ENCODE peak calls at places on chromosomes 7 and 10, in five cellular contexts. One of them, this sample, is unnamed.

GRCh38 chr7:17506090-17506489 is 207.6 kb downstream of the AHR start:
- DNase-seq in epithelial cell of esophagus: no peak
- DNase-seq in heart right ventricle: no peak
- DNase-seq in psoas muscle: no peak
- DNase-seq in hepatocyte: peak; percentile 46
- DNase-seq in this sample: no peak

GRCh38 chr10:52313350-52314006 is 603 bp upstream of the DKK1 start:
- DNase-seq in heart right ventricle: no peak
- DNase-seq in hepatocyte: peak; percentile 17
- DNase-seq in psoas muscle: peak; percentile 28
- DNase-seq in epithelial cell of esophagus: no peak
- DNase-seq in this sample: no peak

GRCh38 chr10:3401491-3401938 is 228.9 kb upstream of the PITRM1 start:
- DNase-seq in hepatocyte: no peak
- DNase-seq in epithelial cell of esophagus: no peak
- DNase-seq in psoas muscle: no peak
- DNase-seq in heart right ventricle: no peak
- DNase-seq in this sample: peak; percentile 67

GRCh38 chr7:4151926-4152549 is 530.1 kb upstream of the FOXK1 start:
- DNase-seq in psoas muscle: peak; percentile 78
- DNase-seq in hepatocyte: no peak
- DNase-seq in epithelial cell of esophagus: no peak
- DNase-seq in heart right ventricle: no peak
- DNase-seq in this sample: no peak

GRCh38 chr7:48390381-48391327 is 219.4 kb downstream of the ABCA13 start:
- DNase-seq in epithelial cell of esophagus: no peak
- DNase-seq in heart right ventricle: no peak
- DNase-seq in hepatocyte: no peak
- DNase-seq in psoas muscle: no peak
- DNase-seq in this sample: no peak

GRCh38 chr7:66899552-66900280 is 21.3 kb upstream of the TMEM248 start:
- DNase-seq in hepatocyte: no peak
- DNase-seq in epithelial cell of esophagus: no peak
- DNase-seq in psoas muscle: no peak
- DNase-seq in heart right ventricle: no peak
- DNase-seq in this sample: no peak

GRCh38 chr7:132752431-132752830 is 176.2 kb upstream of the PLXNA4 start:
- DNase-seq in heart right ventricle: no peak
- DNase-seq in hepatocyte: no peak
- DNase-seq in epithelial cell of esophagus: no peak
- DNase-seq in psoas muscle: no peak
- DNase-seq in this sample: no peak

GRCh38 chr7:99079104-99079503 is 64.8 kb downstream of the SMURF1 start:
- DNase-seq in hepatocyte: peak; percentile 34
- DNase-seq in heart right ventricle: no peak
- DNase-seq in epithelial cell of esophagus: peak; percentile 26
- DNase-seq in psoas muscle: no peak
- DNase-seq in this sample: peak; percentile 51

GRCh38 chr10:76139431-76139830 is 708.0 kb downstream of the LRMDA start:
- DNase-seq in epithelial cell of esophagus: no peak
- DNase-seq in hepatocyte: no peak
- DNase-seq in psoas muscle: no peak
- DNase-seq in heart right ventricle: no peak
- DNase-seq in this sample: no peak

GRCh38 chr7:19552576-19552975 is 156.3 kb downstream of the POLR1F start:
- DNase-seq in epithelial cell of esophagus: no peak
- DNase-seq in hepatocyte: no peak
- DNase-seq in heart right ventricle: no peak
- DNase-seq in psoas muscle: no peak
- DNase-seq in this sample: no peak

GRCh38 chr7:111663771-111664170 is 101.5 kb upstream of the IMMP2L start:
- DNase-seq in heart right ventricle: no peak
- DNase-seq in psoas muscle: no peak
- DNase-seq in epithelial cell of esophagus: no peak
- DNase-seq in hepatocyte: no peak
- DNase-seq in this sample: no peak

GRCh38 chr10:5413012-5413938 is 918 bp downstream of the NET1 start:
- DNase-seq in epithelial cell of esophagus: peak; percentile 68
- DNase-seq in hepatocyte: peak; percentile 43
- DNase-seq in psoas muscle: no peak
- DNase-seq in heart right ventricle: no peak
- DNase-seq in this sample: peak; percentile 24

GRCh38 chr10:75404335-75405200 is 3.0 kb upstream of the ZNF503 start:
- DNase-seq in psoas muscle: no peak
- DNase-seq in epithelial cell of esophagus: peak; percentile 82
- DNase-seq in heart right ventricle: peak; percentile 26
- DNase-seq in hepatocyte: peak; percentile 75
- DNase-seq in this sample: no peak

GRCh38 chr7:45699726-45700390 is 125.7 kb downstream of the ADCY1 start:
- DNase-seq in epithelial cell of esophagus: no peak
- DNase-seq in heart right ventricle: no peak
- DNase-seq in psoas muscle: no peak
- DNase-seq in hepatocyte: no peak
- DNase-seq in this sample: no peak

GRCh38 chr7:36185732-36186131 is 32.7 kb downstream of the EEPD1 start:
- DNase-seq in epithelial cell of esophagus: peak; percentile 78
- DNase-seq in heart right ventricle: no peak
- DNase-seq in psoas muscle: no peak
- DNase-seq in hepatocyte: no peak
- DNase-seq in this sample: peak; percentile 37

GRCh38 chr10:47033541-47034270 is 122.5 kb downstream of the PTPN20 start:
- DNase-seq in hepatocyte: no peak
- DNase-seq in epithelial cell of esophagus: no peak
- DNase-seq in heart right ventricle: no peak
- DNase-seq in psoas muscle: peak; percentile 22
- DNase-seq in this sample: no peak

GRCh38 chr7:255721-256361 is 34.1 kb upstream of the FOXL3 start:
- DNase-seq in hepatocyte: no peak
- DNase-seq in psoas muscle: peak; percentile 52
- DNase-seq in heart right ventricle: no peak
- DNase-seq in epithelial cell of esophagus: no peak
- DNase-seq in this sample: no peak

GRCh38 chr10:1300218-1300617 is 244.0 kb downstream of the WDR37 start:
- DNase-seq in heart right ventricle: no peak
- DNase-seq in hepatocyte: no peak
- DNase-seq in psoas muscle: no peak
- DNase-seq in epithelial cell of esophagus: no peak
- DNase-seq in this sample: no peak

GRCh38 chr7:30465342-30466170 is 13.0 kb downstream of the NOD1 start:
- DNase-seq in hepatocyte: no peak
- DNase-seq in epithelial cell of esophagus: no peak
- DNase-seq in psoas muscle: no peak
- DNase-seq in heart right ventricle: no peak
- DNase-seq in this sample: peak; percentile 24

GRCh38 chr10:90047243-90047729 is 345.9 kb downstream of the KIF20B start:
- DNase-seq in psoas muscle: no peak
- DNase-seq in heart right ventricle: no peak
- DNase-seq in epithelial cell of esophagus: no peak
- DNase-seq in hepatocyte: no peak
- DNase-seq in this sample: peak; percentile 28

GRCh38 chr7:3892167-3892566 is 591.1 kb downstream of the SDK1 start:
- DNase-seq in hepatocyte: no peak
- DNase-seq in psoas muscle: no peak
- DNase-seq in heart right ventricle: no peak
- DNase-seq in epithelial cell of esophagus: no peak
- DNase-seq in this sample: no peak

GRCh38 chr7:1884583-1885350 is 214.7 kb downstream of the ELFN1 start:
- DNase-seq in psoas muscle: no peak
- DNase-seq in epithelial cell of esophagus: peak; percentile 30
- DNase-seq in hepatocyte: no peak
- DNase-seq in heart right ventricle: no peak
- DNase-seq in this sample: no peak

GRCh38 chr7:6453737-6454136 is 6.0 kb upstream of the DAGLB start:
- DNase-seq in epithelial cell of esophagus: peak; percentile 99
- DNase-seq in psoas muscle: no peak
- DNase-seq in hepatocyte: peak; percentile 21
- DNase-seq in heart right ventricle: no peak
- DNase-seq in this sample: peak; percentile 95

GRCh38 chr7:102471791-102472125 is 7.0 kb downstream of the POLR2J start:
- DNase-seq in psoas muscle: peak; percentile 43
- DNase-seq in hepatocyte: no peak
- DNase-seq in epithelial cell of esophagus: no peak
- DNase-seq in heart right ventricle: peak; percentile 5
- DNase-seq in this sample: no peak

GRCh38 chr10:131645756-131646155 is 255.1 kb upstream of the PPP2R2D start:
- DNase-seq in epithelial cell of esophagus: no peak
- DNase-seq in hepatocyte: no peak
- DNase-seq in heart right ventricle: no peak
- DNase-seq in psoas muscle: no peak
- DNase-seq in this sample: no peak

GRCh38 chr10:60099998-60100747 is 193.8 kb upstream of the CCDC6 start:
- DNase-seq in hepatocyte: peak; percentile 72
- DNase-seq in psoas muscle: no peak
- DNase-seq in heart right ventricle: no peak
- DNase-seq in epithelial cell of esophagus: peak; percentile 54
- DNase-seq in this sample: peak; percentile 71

GRCh38 chr7:117062300-117062699 is 109.0 kb downstream of the ST7 start:
- DNase-seq in psoas muscle: no peak
- DNase-seq in heart right ventricle: no peak
- DNase-seq in hepatocyte: no peak
- DNase-seq in epithelial cell of esophagus: no peak
- DNase-seq in this sample: no peak

GRCh38 chr10:94963901-94964300 is 25.4 kb downstream of the CYP2C9 start:
- DNase-seq in psoas muscle: no peak
- DNase-seq in heart right ventricle: no peak
- DNase-seq in hepatocyte: peak; percentile 76
- DNase-seq in epithelial cell of esophagus: peak; percentile 59
- DNase-seq in this sample: peak; percentile 8
- TF ChIP-seq CTCF in psoas muscle: peak; percentile 16
- TF ChIP-seq CTCF in heart right ventricle: peak; percentile 48
- TF ChIP-seq CTCF in hepatocyte: peak; percentile 73
- TF ChIP-seq CTCF in epithelial cell of esophagus: peak; percentile 86
- TF ChIP-seq CTCF in this sample: peak; percentile 52

GRCh38 chr7:120988591-120989299 is at the start of gene CPED1:
- DNase-seq in epithelial cell of esophagus: peak; percentile 61
- DNase-seq in psoas muscle: peak; percentile 88
- DNase-seq in heart right ventricle: peak; percentile 84
- DNase-seq in hepatocyte: peak; percentile 84
- DNase-seq in this sample: peak; percentile 90

GRCh38 chr7:120991133-120991532 is 2.6 kb downstream of the CPED1 start:
- DNase-seq in hepatocyte: no peak
- DNase-seq in heart right ventricle: no peak
- DNase-seq in psoas muscle: no peak
- DNase-seq in epithelial cell of esophagus: no peak
- DNase-seq in this sample: no peak

GRCh38 chr7:120990468-120991118 is 2.1 kb downstream of the CPED1 start:
- DNase-seq in heart right ventricle: no peak
- DNase-seq in epithelial cell of esophagus: no peak
- DNase-seq in hepatocyte: no peak
- DNase-seq in psoas muscle: no peak
- DNase-seq in this sample: peak; percentile 45

GRCh38 chr7:120987683-120988590 is 574 bp upstream of the CPED1 start:
- DNase-seq in psoas muscle: peak; percentile 95
- DNase-seq in epithelial cell of esophagus: peak; percentile 94
- DNase-seq in hepatocyte: peak; percentile 95
- DNase-seq in heart right ventricle: peak; percentile 90
- DNase-seq in this sample: peak; percentile 95

DNA sequence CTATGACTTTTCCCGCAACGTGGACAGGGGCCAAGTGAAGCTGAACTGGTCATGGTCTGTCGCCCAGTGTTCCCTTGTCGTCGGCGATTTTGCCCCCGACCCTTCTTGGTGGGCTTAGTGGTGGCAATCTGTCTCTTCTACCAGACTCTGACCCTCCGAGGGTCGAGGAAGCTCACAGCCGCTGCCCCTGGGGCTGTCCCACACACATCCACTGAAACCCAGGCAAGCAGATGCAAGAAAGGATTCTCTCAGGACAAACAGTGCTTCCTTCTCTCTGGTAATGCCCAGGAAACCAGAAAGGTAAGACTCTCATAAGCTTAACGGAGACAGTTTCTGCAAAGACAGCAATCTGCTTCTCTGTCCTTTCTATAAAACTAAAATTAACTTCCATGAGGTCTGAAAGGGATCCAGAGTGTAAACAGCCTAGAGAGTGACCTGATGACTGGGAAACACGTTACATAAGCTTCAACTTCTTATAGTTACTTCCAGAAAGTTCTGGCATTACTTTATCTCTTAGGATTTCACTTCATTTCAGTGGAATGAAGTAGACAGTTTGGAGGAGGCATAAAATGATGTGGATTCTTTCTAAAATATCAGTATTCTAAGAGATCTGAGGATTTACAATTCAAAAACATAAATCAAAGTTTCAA is 1.2 kb downstream of the CPED1 start:
- DNase-seq in hepatocyte: no peak
- DNase-seq in heart right ventricle: peak; percentile 25
- DNase-seq in psoas muscle: peak; percentile 56
- DNase-seq in epithelial cell of esophagus: no peak
- DNase-seq in this sample: peak; percentile 41
- H3K4me3 ChIP-seq in hepatocyte: peak overlapping the region; percentile 20
- H3K4me3 ChIP-seq in heart right ventricle: peak overlapping the region; percentile 66
- H3K4me3 ChIP-seq in psoas muscle: peak overlapping the region; percentile 75
- H3K4me3 ChIP-seq in epithelial cell of esophagus: no peak overlapping the region
- H3K4me3 ChIP-seq in this sample: peak overlapping the region; percentile 62

GRCh38 chr10:55629792-55630490 is 731.1 kb downstream of the ZWINT start:
- DNase-seq in heart right ventricle: no peak
- DNase-seq in hepatocyte: peak; percentile 77
- DNase-seq in psoas muscle: no peak
- DNase-seq in epithelial cell of esophagus: peak; percentile 45
- DNase-seq in this sample: no peak
- TF ChIP-seq CTCF in heart right ventricle: peak; percentile 39
- TF ChIP-seq CTCF in hepatocyte: peak; percentile 75
- TF ChIP-seq CTCF in psoas muscle: peak; percentile 33
- TF ChIP-seq CTCF in epithelial cell of esophagus: peak; percentile 65
- TF ChIP-seq CTCF in this sample: peak; percentile 39

GRCh38 chr10:33612551-33612950 is 278.1 kb upstream of the NRP1 start:
- DNase-seq in heart right ventricle: no peak
- DNase-seq in hepatocyte: peak; percentile 28
- DNase-seq in psoas muscle: no peak
- DNase-seq in epithelial cell of esophagus: peak; percentile 76
- DNase-seq in this sample: peak; percentile 75
- H3K4me3 ChIP-seq in heart right ventricle: no peak overlapping the region
- H3K4me3 ChIP-seq in hepatocyte: no peak overlapping the region
- H3K4me3 ChIP-seq in psoas muscle: peak overlapping the region; percentile 9
- H3K4me3 ChIP-seq in epithelial cell of esophagus: no peak overlapping the region
- H3K4me3 ChIP-seq in this sample: no peak overlapping the region

This sample was measured in foreskin fibroblast.